ENCODE peak calls at places on chromosomes 3 and 15, in ten cellular contexts. A, Q, Y, R, F, J, W, D, S and L are unnamed samples.

GRCh38 chr3:129623447-129624118 is 17.1 kb upstream of the PLXND1 start:
- DNase-seq in A (peak), Q (peak), Y (no peak), R (peak), F (no peak), J (peak), W (peak), D (peak), S (no peak), L (no peak)

GRCh38 chr3:111321786-111322185 is 220.2 kb upstream of the CD96 start:
- DNase-seq in A (no peak), Q (no peak), Y (no peak), R (no peak), F (no peak), J (no peak), W (no peak), D (no peak), S (no peak), L (no peak)

GRCh38 chr3:117553461-117553860 is 843.9 kb downstream of the TUSC7 start:
- DNase-seq in A (peak), Q (no peak), Y (no peak), R (no peak), F (no peak), J (peak), W (peak), D (no peak), S (no peak), L (no peak)

GRCh38 chr15:80996247-80996646 is 4.5 kb upstream of the TLNRD1 start:
- DNase-seq in A (peak), Q (no peak), Y (peak), R (no peak), F (no peak), J (peak), W (no peak), D (no peak), S (no peak), L (no peak)

GRCh38 chr3:141575879-141576743 is 89.3 kb downstream of the RASA2 start:
- DNase-seq in A (peak), Q (peak), Y (no peak), R (no peak), F (no peak), J (peak), W (peak), D (no peak), S (peak), L (no peak)

GRCh38 chr15:69145694-69146492 is 14.5 kb upstream of the GLCE start:
- DNase-seq in A (no peak), Q (no peak), Y (no peak), R (no peak), F (no peak), J (peak), W (no peak), D (no peak), S (no peak), L (no peak)

GRCh38 chr3:46892285-46893145 is 15.0 kb downstream of the PTH1R start:
- DNase-seq in A (peak), Q (peak), Y (peak), R (peak), F (no peak), J (peak), W (peak), D (peak), S (no peak), L (peak)

GRCh38 chr3:36769926-36770325 is 5.6 kb upstream of the DCLK3 start:
- DNase-seq in A (no peak), Q (no peak), Y (no peak), R (no peak), F (no peak), J (no peak), W (no peak), D (no peak), S (no peak), L (no peak)

GRCh38 chr3:136023264-136023978 is 57.9 kb downstream of the PPP2R3A start:
- DNase-seq in A (no peak), Q (no peak), Y (no peak), R (no peak), F (no peak), J (peak), W (no peak), D (no peak), S (no peak), L (no peak)

GRCh38 chr3:127763816-127764215 is 58.5 kb downstream of the MGLL start:
- DNase-seq in A (no peak), Q (no peak), Y (no peak), R (no peak), F (no peak), J (no peak), W (no peak), D (no peak), S (no peak), L (no peak)

GRCh38 chr15:79380755-79381499 is 51.2 kb upstream of the MINAR1 start:
- DNase-seq in A (peak), Q (peak), Y (peak), R (peak), F (peak), J (peak), W (peak), D (peak), S (peak), L (peak)

GRCh38 chr3:42658091-42658770 is 4.7 kb downstream of the ZBTB47 start:
- DNase-seq in A (no peak), Q (no peak), Y (no peak), R (no peak), F (no peak), J (no peak), W (no peak), D (peak), S (no peak), L (no peak)

GRCh38 chr3:56989434-56990294 is 70.8 kb upstream of the SPATA12 start:
- DNase-seq in A (peak), Q (no peak), Y (no peak), R (no peak), F (no peak), J (peak), W (no peak), D (peak), S (no peak), L (no peak)

GRCh38 chr3:155805204-155805801 is 775 bp downstream of the C3orf33 start:
- DNase-seq in A (peak), Q (peak), Y (no peak), R (peak), F (no peak), J (peak), W (no peak), D (peak), S (no peak), L (no peak)

GRCh38 chr3:67312205-67312604 is 314.1 kb downstream of the KBTBD8 start:
- DNase-seq in A (no peak), Q (no peak), Y (no peak), R (no peak), F (no peak), J (no peak), W (no peak), D (no peak), S (no peak), L (no peak)

GRCh38 chr3:170317954-170318353 is 39.6 kb upstream of the SKIL start:
- DNase-seq in A (no peak), Q (no peak), Y (no peak), R (no peak), F (no peak), J (no peak), W (no peak), D (no peak), S (no peak), L (no peak)

GRCh38 chr3:122497425-122497824 is 17.3 kb downstream of the KPNA1 start:
- DNase-seq in A (peak), Q (no peak), Y (no peak), R (no peak), F (peak), J (peak), W (peak), D (no peak), S (peak), L (peak)

GRCh38 chr15:52208306-52208946 is 17.2 kb upstream of the GNB5 start:
- DNase-seq in A (peak), Q (peak), Y (peak), R (peak), F (no peak), J (peak), W (peak), D (peak), S (peak), L (peak)

GRCh38 chr3:129539201-129539600 is 3.8 kb upstream of the H1-8 start:
- DNase-seq in A (no peak), Q (no peak), Y (no peak), R (no peak), F (no peak), J (no peak), W (no peak), D (no peak), S (no peak), L (no peak)

GRCh38 chr3:197736010-197736490 is 654 bp downstream of the RUBCN start:
- DNase-seq in A (no peak), Q (peak), Y (peak), R (no peak), F (no peak), J (no peak), W (no peak), D (no peak), S (no peak), L (no peak)

GRCh38 chr3:73056365-73057150 is 4.9 kb upstream of the EBLN2 start:
- DNase-seq in A (peak), Q (no peak), Y (no peak), R (no peak), F (peak), J (peak), W (peak), D (no peak), S (peak), L (peak)

GRCh38 chr3:71055602-71056001 is 527.9 kb downstream of the FOXP1 start:
- DNase-seq in A (peak), Q (no peak), Y (no peak), R (no peak), F (no peak), J (peak), W (peak), D (no peak), S (peak), L (no peak)

GRCh38 chr3:21718943-21719591 is 31.9 kb downstream of the ZNF385D start:
- DNase-seq in A (no peak), Q (no peak), Y (no peak), R (no peak), F (no peak), J (no peak), W (no peak), D (no peak), S (no peak), L (no peak)

GRCh38 chr15:38996111-38996541 is 431.5 kb upstream of the RASGRP1 start:
- DNase-seq in A (peak), Q (no peak), Y (no peak), R (no peak), F (no peak), J (peak), W (peak), D (no peak), S (peak), L (peak)

GRCh38 chr15:88139936-88140335 is 116.6 kb downstream of the NTRK3 start:
- DNase-seq in A (no peak), Q (no peak), Y (no peak), R (no peak), F (no peak), J (peak), W (no peak), D (no peak), S (no peak), L (no peak)

GRCh38 chr3:10350324-10350985 is 29.5 kb upstream of the SEC13 start:
- DNase-seq in A (no peak), Q (no peak), Y (no peak), R (no peak), F (no peak), J (no peak), W (no peak), D (no peak), S (no peak), L (no peak)

GRCh38 chr3:130779031-130779430 is 32.4 kb upstream of the PIK3R4 start:
- DNase-seq in A (no peak), Q (no peak), Y (no peak), R (no peak), F (no peak), J (no peak), W (no peak), D (no peak), S (no peak), L (no peak)

GRCh38 chr3:10224794-10225660 is 23.2 kb upstream of the TATDN2 start:
- DNase-seq in A (peak), Q (peak), Y (peak), R (peak), F (peak), J (peak), W (peak), D (peak), S (no peak), L (no peak)

GRCh38 chr3:71885001-71885400 is 100.1 kb upstream of the PROK2 start:
- DNase-seq in A (no peak), Q (no peak), Y (no peak), R (no peak), F (no peak), J (peak), W (no peak), D (no peak), S (no peak), L (no peak)

GRCh38 chr3:100603449-100603848 is 6.0 kb upstream of the ADGRG7 start:
- DNase-seq in A (peak), Q (no peak), Y (peak), R (no peak), F (no peak), J (peak), W (peak), D (no peak), S (peak), L (no peak)

GRCh38 chr3:106530367-106530766 is 661.6 kb upstream of the CBLB start:
- DNase-seq in A (no peak), Q (no peak), Y (no peak), R (no peak), F (no peak), J (no peak), W (no peak), D (no peak), S (no peak), L (no peak)

GRCh38 chr3:140441006-140441405 is 236.9 kb upstream of the TRIM42 start:
- DNase-seq in A (peak), Q (no peak), Y (no peak), R (no peak), F (no peak), J (no peak), W (peak), D (no peak), S (no peak), L (peak)

GRCh38 chr15:80228959-80229610 is 22.9 kb downstream of the CTXND1 start:
- DNase-seq in A (peak), Q (no peak), Y (no peak), R (peak), F (no peak), J (peak), W (peak), D (no peak), S (peak), L (no peak)

DNA sequence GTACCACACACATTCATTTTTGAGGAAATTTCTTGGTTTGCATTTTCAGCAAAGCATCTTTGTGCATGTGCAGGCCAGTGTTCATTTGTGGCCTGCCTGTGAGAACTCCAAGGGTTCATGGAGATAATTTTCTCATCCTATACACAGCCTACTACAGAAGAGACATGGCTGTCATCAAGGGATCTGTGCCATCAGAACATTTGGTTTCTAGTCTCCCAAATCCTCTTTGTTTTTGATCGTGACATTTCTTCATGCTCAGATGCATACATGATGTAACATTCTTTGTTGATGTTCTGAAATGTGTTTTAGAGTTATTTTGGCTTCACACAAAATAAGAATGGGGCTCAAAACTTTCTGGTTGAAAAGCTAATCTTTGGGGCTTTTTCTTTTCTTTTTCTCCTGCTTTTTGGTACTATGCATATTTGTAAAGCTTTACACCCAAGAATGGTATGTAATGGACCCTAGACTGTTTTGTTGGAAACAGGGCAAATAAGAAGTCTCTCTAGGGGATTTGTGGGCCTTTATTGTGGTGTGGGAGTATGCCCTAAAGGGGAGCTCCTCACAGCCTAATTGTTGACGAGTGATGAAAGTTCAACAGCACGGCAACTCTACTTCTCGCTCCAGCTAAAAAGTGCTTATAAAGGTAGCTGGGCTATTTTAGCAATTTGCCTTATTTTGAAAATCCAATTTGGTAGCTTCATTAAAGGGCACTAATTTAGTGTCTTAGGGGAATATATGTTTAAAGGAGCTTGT is 3.2 kb upstream of the ARPP21 start:
- DNase-seq in A (no peak), Q (no peak), Y (no peak), R (no peak), F (no peak), J (no peak), W (no peak), D (no peak), S (no peak), L (no peak)
- TF ChIP-seq CTCF in A (no peak), Q (no peak), Y (no peak), R (no peak), F (no peak), J (no peak), W (no peak), D (no peak), S (no peak), L (no peak)

DNA sequence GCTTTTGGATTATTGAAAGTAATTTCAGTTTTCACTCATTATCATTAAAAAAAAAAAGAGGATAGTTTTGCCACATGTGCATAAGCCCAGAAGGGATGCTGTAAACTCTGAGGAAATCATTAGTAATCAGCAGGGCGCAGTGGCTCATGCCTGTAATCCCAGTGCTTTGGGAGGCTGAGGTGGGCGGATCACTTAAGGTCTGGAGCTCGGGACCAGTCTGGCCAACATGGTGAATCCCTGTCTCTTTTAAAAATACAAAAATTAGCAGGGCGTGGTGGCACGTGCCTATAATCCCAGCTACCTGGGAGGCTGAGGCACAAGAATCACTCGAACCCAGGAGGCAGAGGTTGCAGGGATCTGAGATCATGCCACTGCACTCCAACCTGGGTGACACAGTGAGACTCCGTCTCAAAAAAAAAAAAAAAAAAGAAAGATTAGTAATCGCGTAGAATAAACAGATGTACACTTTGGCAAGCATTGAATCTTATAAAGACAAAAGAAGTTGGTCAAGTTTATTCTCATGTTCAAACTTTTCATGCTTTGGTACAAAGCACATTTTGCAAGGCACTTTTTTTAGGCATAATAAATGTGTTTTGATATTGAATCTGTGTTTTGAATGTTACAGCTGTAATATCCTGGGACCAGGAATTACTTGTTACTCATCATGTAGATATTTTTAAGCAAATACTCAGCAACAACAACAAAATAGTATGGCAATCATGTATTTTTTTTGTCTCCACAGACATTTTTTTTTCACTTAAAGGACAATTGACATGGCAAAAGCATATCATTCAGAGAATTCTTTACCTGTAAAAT is 93.2 kb upstream of the AGTR1 start:
- DNase-seq in A (peak), Q (no peak), Y (no peak), R (no peak), F (no peak), J (peak), W (peak), D (peak), S (no peak), L (peak)
- H3K4me3 ChIP-seq in A (no peak), Q (no peak), Y (no peak), R (no peak), F (no peak), J (no peak), W (no peak), D (no peak), S (no peak), L (peak)

DNA sequence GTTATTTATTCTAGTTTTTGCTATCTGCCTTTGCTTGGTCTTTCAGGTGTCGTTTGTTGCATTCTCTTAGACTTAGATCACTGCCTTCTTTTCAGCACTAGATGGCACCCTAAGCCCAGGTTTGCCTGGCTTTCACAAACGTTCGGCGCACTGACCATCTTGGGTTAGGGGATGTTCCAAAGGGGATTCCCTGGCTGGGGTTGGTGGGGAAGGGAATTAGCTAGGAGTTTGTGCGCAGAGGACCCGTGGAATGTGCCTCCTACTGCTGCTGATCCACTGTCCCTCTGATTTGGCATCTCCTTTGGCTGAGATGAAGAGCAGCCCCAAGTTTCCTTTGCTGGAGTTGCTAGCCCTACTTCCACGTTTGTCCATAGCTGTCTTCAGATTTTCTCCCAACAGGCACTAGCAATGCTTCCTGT is 33.9 kb downstream of the PFN2 start:
- DNase-seq in A (peak), Q (peak), Y (peak), R (peak), F (peak), J (peak), W (peak), D (no peak), S (peak), L (no peak)
- TF ChIP-seq CTCF in A (peak), Q (peak), Y (peak), R (peak), F (peak), J (peak), W (peak), D (peak), S (peak), L (peak)

DNA sequence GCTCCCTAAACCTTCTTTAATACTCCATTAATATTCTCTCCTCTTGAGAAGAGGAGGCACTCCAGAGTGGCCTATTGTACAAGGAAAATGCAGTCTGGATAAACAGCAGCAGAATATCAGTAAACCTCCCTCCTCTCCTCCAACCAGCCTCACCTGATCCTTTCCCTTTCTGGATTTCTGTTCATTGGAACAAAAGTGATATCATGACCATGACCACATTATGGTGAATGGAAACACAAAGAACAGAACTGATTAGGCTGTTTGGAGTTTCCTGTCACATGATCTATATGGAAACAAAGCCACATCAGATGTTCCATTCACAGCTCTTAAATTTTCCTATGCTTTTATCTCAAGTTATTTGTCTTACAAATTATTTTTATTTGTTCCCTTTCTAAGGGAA is 14.6 kb downstream of the C2CD4B start:
- DNase-seq in A (peak), Q (no peak), Y (no peak), R (no peak), F (no peak), J (peak), W (no peak), D (no peak), S (no peak), L (no peak)
- H3K4me3 ChIP-seq in A (no peak), Q (no peak), Y (no peak), R (no peak), F (no peak), J (no peak), W (no peak), D (no peak), S (no peak), L (no peak)

GRCh38 chr3:157594413-157594812 is 91.2 kb upstream of the VEPH1 start:
- DNase-seq in A (peak), Q (no peak), Y (no peak), R (no peak), F (no peak), J (peak), W (no peak), D (no peak), S (no peak), L (no peak)
- TF ChIP-seq CTCF in A (peak), Q (no peak), Y (peak), R (no peak), F (peak), J (peak), W (no peak), D (no peak), S (no peak), L (peak)